ENCODE peak calls at places on chromosomes 5 and 9, in five cellular contexts. F, K, E, W and A are unnamed samples.

GRCh38 chr5:7828269-7828668 is 22.7 kb downstream of the CFAP90 start:
- DNase-seq in W (no peak), E (no peak), F (no peak), K (peak; percentile 24), A (peak; percentile 86)

GRCh38 chr5:54912021-54912420 is 73.4 kb downstream of the ESM1 start:
- DNase-seq in W (no peak), F (peak; percentile 46), E (no peak), K (no peak), A (no peak)

GRCh38 chr5:72465601-72466563 is 41.3 kb downstream of the ZNF366 start:
- DNase-seq in E (no peak), K (no peak), W (no peak), F (peak; percentile 75), A (no peak)

GRCh38 chr9:21294325-21294724 is 10.8 kb downstream of the IFNA5 start:
- DNase-seq in F (peak; percentile 63), W (no peak), E (no peak), K (no peak), A (no peak)

GRCh38 chr5:149283611-149284480 is 12.2 kb downstream of the AFAP1L1 start:
- DNase-seq in K (no peak), E (no peak), W (no peak), F (peak; percentile 49), A (no peak)

GRCh38 chr9:9942764-9943424 is 669.9 kb downstream of the PTPRD start:
- DNase-seq in W (peak; percentile 76), K (peak; percentile 72), E (peak; percentile 59), F (peak; percentile 51), A (peak; percentile 6)

GRCh38 chr5:37875051-37875787 is 35.4 kb upstream of the GDNF start:
- DNase-seq in K (no peak), W (no peak), F (peak; percentile 93), E (no peak), A (no peak)

GRCh38 chr9:81389569-81389993 is 299.8 kb downstream of the TLE1 start:
- DNase-seq in F (peak; percentile 98), K (peak; percentile 17), W (no peak), E (no peak), A (no peak)

GRCh38 chr5:1737790-1738405 is 61.7 kb downstream of the MRPL36 start:
- DNase-seq in K (peak; percentile 49), W (no peak), E (peak; percentile 64), F (peak; percentile 42), A (no peak)

GRCh38 chr5:108102463-108102862 is 279.4 kb downstream of the FBXL17 start:
- DNase-seq in W (no peak), E (no peak), F (peak; percentile 7), K (no peak), A (no peak)

GRCh38 chr9:127245637-127246164 is 18.9 kb upstream of the GARNL3 start:
- DNase-seq in K (peak; percentile 10), E (no peak), W (no peak), F (no peak), A (no peak)

GRCh38 chr5:154284433-154284832 is 93.9 kb downstream of the GALNT10 start:
- DNase-seq in F (no peak), W (no peak), K (no peak), E (no peak), A (no peak)

GRCh38 chr9:135400496-135400895 is 79.1 kb upstream of the PPP1R26 start:
- DNase-seq in E (no peak), K (no peak), W (no peak), F (no peak), A (no peak)

GRCh38 chr5:9269024-9269423 is 276.9 kb downstream of the SEMA5A start:
- DNase-seq in W (no peak), K (no peak), F (no peak), E (no peak), A (no peak)

GRCh38 chr5:131906668-131907067 is 38.8 kb downstream of the MEIKIN start:
- DNase-seq in E (no peak), K (no peak), F (no peak), W (no peak), A (no peak)

GRCh38 chr9:134923466-134923865 is 5.8 kb upstream of the FCN1 start:
- DNase-seq in W (no peak), E (no peak), F (no peak), K (no peak), A (no peak)

GRCh38 chr5:130652178-130652577 is 512.9 kb downstream of the HINT1 start:
- DNase-seq in K (no peak), F (peak; percentile 93), W (no peak), E (no peak), A (no peak)

GRCh38 chr5:88825782-88826110 is 57.2 kb downstream of the MEF2C start:
- DNase-seq in E (no peak), K (no peak), W (no peak), F (no peak), A (no peak)

GRCh38 chr5:78610163-78610583 is 38.4 kb downstream of the LHFPL2 start:
- DNase-seq in W (no peak), F (peak; percentile 94), E (no peak), K (peak; percentile 30), A (no peak)

GRCh38 chr5:168186289-168187074 is 105.0 kb upstream of the WWC1 start:
- DNase-seq in F (peak; percentile 63), E (no peak), K (no peak), W (no peak), A (no peak)

GRCh38 chr9:127614961-127615360 is 2.9 kb downstream of the STXBP1 start:
- DNase-seq in F (peak; percentile 10), W (no peak), E (no peak), K (no peak), A (no peak)

GRCh38 chr9:22244141-22245011 is 202.2 kb upstream of the DMRTA1 start:
- DNase-seq in K (peak; percentile 68), W (peak; percentile 21), E (no peak), F (peak; percentile 65), A (peak; percentile 30)

GRCh38 chr5:125134216-125135081 is 388.0 kb upstream of the ZNF608 start:
- DNase-seq in K (no peak), W (no peak), E (no peak), F (peak; percentile 85), A (no peak)

GRCh38 chr9:38018964-38019602 is 49.9 kb downstream of the SHB start:
- DNase-seq in K (no peak), F (peak; percentile 84), E (no peak), W (no peak), A (peak; percentile 60)

DNA sequence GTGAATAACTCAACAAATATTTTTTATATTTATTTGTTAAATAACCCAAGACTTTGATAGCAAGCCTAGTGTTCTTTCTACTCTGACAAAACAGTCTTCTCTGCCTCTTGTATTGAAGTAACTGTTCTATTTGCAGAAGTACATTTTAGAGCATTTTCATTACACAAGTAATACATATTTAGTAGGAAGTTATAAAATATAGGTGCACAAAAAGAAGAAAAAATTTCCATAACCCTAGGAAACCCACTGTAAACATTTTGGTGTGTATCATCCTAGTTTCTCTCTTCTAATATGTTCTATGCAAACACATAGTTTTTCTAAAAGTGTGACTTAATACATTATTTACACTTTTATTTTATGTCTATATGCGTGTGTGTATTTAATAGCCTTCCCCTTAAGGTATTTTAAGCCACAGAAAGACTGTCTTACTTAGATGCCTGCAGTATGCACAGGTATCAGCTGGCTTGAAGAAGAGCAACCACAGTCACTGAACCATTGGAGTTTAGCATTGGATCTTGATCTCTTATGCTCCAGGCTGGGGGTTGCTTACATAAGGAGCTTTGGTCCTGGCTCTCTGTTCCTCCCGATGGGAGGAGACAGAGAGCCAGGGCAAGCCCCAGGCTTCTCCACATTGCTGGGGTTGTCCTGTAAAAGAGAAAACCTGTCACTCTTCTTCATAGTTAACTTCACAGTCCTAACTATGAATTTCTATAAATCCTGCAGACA is 3.8 kb downstream of the SELENOP start:
- DNase-seq in F (no peak), E (no peak), W (no peak), K (no peak), A (no peak)
- TF ChIP-seq CTCF in F (no peak), E (no peak), W (no peak), K (no peak), A (peak; percentile 10)

GRCh38 chr9:86795861-86796497 is 151.3 kb downstream of the GAS1 start:
- DNase-seq in F (peak; percentile 93), E (no peak), K (no peak), W (peak; percentile 61), A (no peak)
- H3K4me3 ChIP-seq in F (no peak overlapping the region), E (no peak overlapping the region), K (no peak overlapping the region), W (no peak overlapping the region), A (no peak overlapping the region)

DNA sequence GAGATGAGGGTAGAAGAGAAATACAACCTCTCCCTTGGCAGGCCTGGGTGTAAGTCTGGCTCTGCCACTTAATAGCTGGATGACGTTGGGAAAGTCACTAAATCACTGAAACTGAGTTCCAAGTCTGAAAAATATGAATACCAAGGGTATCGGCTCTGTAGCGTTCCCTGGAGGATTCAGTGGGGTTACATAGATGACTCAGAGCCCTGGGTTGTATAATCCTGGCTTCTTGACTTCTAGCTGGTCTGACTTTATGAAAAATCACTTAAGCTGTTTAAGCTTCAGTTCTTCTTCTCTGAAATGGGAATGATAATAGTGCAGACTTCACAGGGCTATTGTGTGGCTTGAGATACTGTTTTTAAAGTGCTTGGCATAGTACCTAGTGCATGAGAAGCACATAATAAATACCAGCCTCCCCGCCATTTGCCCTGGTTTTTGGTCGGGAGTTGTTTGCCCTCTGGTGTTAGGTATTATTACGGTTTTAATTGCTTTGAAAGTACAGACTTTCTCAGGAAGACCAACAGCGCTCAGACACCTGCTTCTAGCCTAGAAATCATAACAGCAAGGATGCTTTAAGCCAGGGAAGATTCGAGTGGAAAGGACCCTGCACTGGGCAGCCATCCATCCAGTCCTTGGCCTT is 43.0 kb downstream of the CYFIP2 start:
- DNase-seq in F (peak; percentile 73), E (no peak), W (no peak), K (peak; percentile 19), A (no peak)
- TF ChIP-seq CTCF in F (no peak), E (no peak), W (no peak), K (no peak), A (peak; percentile 14)

GRCh38 chr9:35679766-35680330 is 6.1 kb downstream of the CA9 start:
- DNase-seq in W (no peak), E (no peak), F (no peak), K (no peak), A (no peak)
- H3K4me3 ChIP-seq in W (no peak overlapping the region), E (no peak overlapping the region), F (no peak overlapping the region), K (no peak overlapping the region), A (no peak overlapping the region)